ENCODE peak calls at places on chromosomes 5 and 9, in eight cellular contexts. J is cardiac fibroblast; N is coronary artery; G is Panc1; M is activated CD8-positive, alpha-beta T cell treated with anti-CD3 and anti-CD28 coated beads for 36 hours; L is SK-N-SH; E is upper lobe of right lung; R is tibial artery. H is an unnamed sample.
A peak's percentile ranks its signal among the peaks of the same experiment; 100 is the strongest.

GRCh38 chr5:134139891-134140469 is 25.5 kb downstream of the TCF7 start:
- DNase-seq in J (no peak), L (no peak), E (peak; percentile 25), N (peak; percentile 38), G (no peak), M (no peak), R (no peak), H (no peak)

GRCh38 chr9:93261281-93261680 is 77.3 kb downstream of the WNK2 start:
- DNase-seq in R (no peak), L (peak; percentile 37), G (no peak), E (peak; percentile 56), J (no peak), M (no peak), N (no peak), H (no peak)

GRCh38 chr9:20352531-20352930 is 269.8 kb downstream of the MLLT3 start:
- DNase-seq in E (no peak), G (no peak), M (no peak), N (no peak), L (no peak), R (no peak), J (no peak), H (no peak)

GRCh38 chr5:39455645-39456044 is 30.9 kb upstream of the DAB2 start:
- DNase-seq in E (no peak), G (no peak), J (no peak), L (no peak), N (no peak), R (no peak), M (no peak), H (no peak)

GRCh38 chr5:3129252-3129651 is 377.8 kb upstream of the IRX2 start:
- DNase-seq in E (no peak), G (no peak), L (no peak), R (no peak), J (no peak), N (no peak), M (no peak), H (no peak)

GRCh38 chr5:68222310-68222709 is 6.8 kb downstream of the PIK3R1 start:
- DNase-seq in M (no peak), L (no peak), J (no peak), G (no peak), E (no peak), R (no peak), N (no peak), H (no peak)

GRCh38 chr5:34756781-34757624 is 82.0 kb upstream of the TTC23L start:
- DNase-seq in M (no peak), J (no peak), R (no peak), L (no peak), E (no peak), N (no peak), G (no peak), H (no peak)

GRCh38 chr5:53045263-53045662 is 56.1 kb downstream of the ITGA2 start:
- DNase-seq in E (no peak), L (no peak), G (no peak), J (peak; percentile 20), R (no peak), N (no peak), M (no peak), H (no peak)

GRCh38 chr5:1246711-1247431 is 21.7 kb downstream of the SLC6A18 start:
- DNase-seq in R (no peak), L (peak; percentile 52), M (peak; percentile 15), G (no peak), E (peak; percentile 73), J (peak; percentile 29), N (no peak), H (no peak)

GRCh38 chr9:77876091-77876490 is 155.5 kb downstream of the GNAQ start:
- DNase-seq in G (no peak), E (no peak), J (peak; percentile 47), L (peak; percentile 43), R (no peak), N (no peak), M (no peak), H (no peak)

GRCh38 chr9:4195285-4195684 is 104.6 kb downstream of the GLIS3 start:
- DNase-seq in N (no peak), L (no peak), M (no peak), R (no peak), E (no peak), G (no peak), J (no peak), H (no peak)

GRCh38 chr9:4196886-4197285 is 103.0 kb downstream of the GLIS3 start:
- DNase-seq in J (peak; percentile 37), L (no peak), R (no peak), G (no peak), M (no peak), E (no peak), N (no peak), H (no peak)

GRCh38 chr9:4196376-4196775 is 103.5 kb downstream of the GLIS3 start:
- DNase-seq in R (no peak), J (peak; percentile 38), E (no peak), N (no peak), M (no peak), G (no peak), L (no peak), H (no peak)

GRCh38 chr9:4193391-4193790 is 106.5 kb downstream of the GLIS3 start:
- DNase-seq in G (no peak), J (no peak), R (no peak), E (no peak), L (no peak), M (no peak), N (no peak), H (no peak)

GRCh38 chr9:4197548-4197947 is 102.3 kb downstream of the GLIS3 start:
- DNase-seq in L (peak; percentile 28), J (no peak), E (no peak), R (no peak), N (no peak), M (peak; percentile 11), G (no peak), H (no peak)
- TF ChIP-seq CTCF in L (peak; percentile 55), J (peak; percentile 64), E (peak; percentile 39), R (no peak), N (no peak), M (peak; percentile 50), G (peak; percentile 20), H (peak; percentile 32)

DNA sequence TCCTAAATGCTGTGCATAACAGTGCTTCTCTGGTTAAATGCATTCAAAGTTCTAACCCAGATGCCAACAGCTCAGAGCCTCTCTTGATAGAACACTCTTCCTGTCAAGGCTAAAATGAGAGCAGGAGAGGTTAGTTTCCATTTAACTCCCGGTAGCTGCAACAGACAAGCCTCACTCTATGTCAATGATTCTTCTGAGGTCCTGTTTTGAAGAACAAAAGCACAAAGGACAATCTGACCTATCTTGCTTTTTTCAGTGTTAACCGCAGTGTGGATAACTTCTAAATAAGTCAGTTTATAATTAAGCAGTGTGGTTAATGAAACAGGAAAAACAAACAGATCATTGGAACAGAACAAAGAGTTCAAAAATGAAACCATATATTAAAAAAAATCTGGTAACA is 80.7 kb downstream of the ANKRD55 start:
- DNase-seq in L (no peak), G (no peak), M (no peak), E (no peak), J (no peak), R (no peak), N (no peak), H (no peak)
- TF ChIP-seq CTCF in L (no peak), G (no peak), M (no peak), E (no peak), J (no peak), R (no peak), N (no peak), H (no peak)

GRCh38 chr5:104540448-104540847 is 977.9 kb upstream of the NUDT12 start:
- DNase-seq in E (no peak), G (no peak), M (no peak), L (no peak), J (peak; percentile 64), N (no peak), R (no peak), H (no peak)
- TF ChIP-seq CTCF in E (no peak), G (no peak), M (no peak), L (no peak), J (no peak), N (no peak), R (no peak), H (no peak)

GRCh38 chr5:129899454-129899853 is 4.8 kb upstream of the CHSY3 start:
- DNase-seq in M (no peak), J (peak; percentile 68), R (no peak), E (no peak), N (no peak), G (no peak), L (no peak), H (no peak)
- TF ChIP-seq CTCF in M (no peak), J (peak; percentile 22), R (peak; percentile 68), E (peak; percentile 52), N (peak; percentile 59), G (peak; percentile 28), L (peak; percentile 48), H (peak; percentile 43)

GRCh38 chr5:94397508-94397907 is 220.9 kb downstream of the KIAA0825 start:
- DNase-seq in R (no peak), J (peak; percentile 4), G (no peak), E (no peak), N (no peak), L (no peak), M (no peak), H (no peak)
- TF ChIP-seq CTCF in R (no peak), J (no peak), G (peak; percentile 19), E (no peak), N (no peak), L (no peak), M (no peak), H (no peak)

GRCh38 chr9:70597886-70598285 is 183.4 kb upstream of the KLF9 start:
- DNase-seq in J (no peak), G (no peak), L (no peak), M (no peak), R (no peak), E (no peak), N (no peak), H (no peak)

GRCh38 chr9:70603020-70603411 is 188.6 kb upstream of the KLF9 start:
- DNase-seq in N (no peak), E (no peak), L (no peak), G (no peak), J (no peak), R (no peak), M (no peak), H (no peak)

GRCh38 chr9:70600479-70600878 is 186.0 kb upstream of the KLF9 start:
- DNase-seq in J (peak; percentile 71), R (peak; percentile 78), E (no peak), N (no peak), G (no peak), M (no peak), L (no peak), H (no peak)

GRCh38 chr9:70601000-70601929 is 186.8 kb upstream of the KLF9 start:
- DNase-seq in N (peak; percentile 99), G (no peak), J (peak; percentile 97), E (peak; percentile 91), L (peak; percentile 70), M (no peak), R (peak; percentile 99), H (peak; percentile 86)

GRCh38 chr9:70602364-70603019 is 188.0 kb upstream of the KLF9 start:
- DNase-seq in G (peak; percentile 39), N (no peak), J (peak; percentile 93), L (peak; percentile 66), R (peak; percentile 77), E (no peak), M (peak; percentile 61), H (no peak)
- TF ChIP-seq CTCF in G (peak; percentile 79), N (peak; percentile 61), J (peak; percentile 68), L (peak; percentile 85), R (peak; percentile 89), E (peak; percentile 78), M (peak; percentile 91), H (peak; percentile 74)

H was measured in lower lobe of right lung.